ENCODE peak calls at places on chromosomes 3 and 15, in nine cellular contexts. X is spleen; Y is fibroblast of villous mesenchyme; K is RWPE2; C is CD8-positive, alpha-beta T cell; T is astrocyte of the spinal cord; S is endodermal cell; N is cardiac muscle cell; Z is HL-60. F is an unnamed sample.

GRCh38 chr3:11954312-11954934 is 49.8 kb upstream of the SYN2 start:
- DNase-seq in X (no peak), Y (no peak), K (no peak), C (no peak), T (no peak), S (no peak), N (no peak), Z (no peak), F (no peak)

GRCh38 chr3:179292440-179292839 is 30.4 kb upstream of the ZNF639 start:
- DNase-seq in X (no peak), Y (peak; percentile 61), K (no peak), C (no peak), T (no peak), S (no peak), N (no peak), Z (no peak), F (no peak)

GRCh38 chr3:172285844-172286243 is 162.4 kb downstream of the GHSR start:
- DNase-seq in X (no peak), Y (peak; percentile 33), K (no peak), C (no peak), T (peak; percentile 70), S (no peak), N (no peak), Z (no peak), F (peak; percentile 53)

GRCh38 chr3:98807011-98807410 is 43.9 kb downstream of the ST3GAL6 start:
- DNase-seq in X (no peak), Y (no peak), K (no peak), C (no peak), T (no peak), S (no peak), N (no peak), Z (no peak), F (no peak)

GRCh38 chr3:41900265-41900664 is 61.6 kb downstream of the ULK4 start:
- DNase-seq in X (no peak), Y (no peak), K (no peak), C (no peak), T (peak; percentile 61), S (peak; percentile 41), N (peak; percentile 71), Z (peak; percentile 26), F (no peak)

GRCh38 chr3:43473737-43474136 is 148.1 kb downstream of the ANO10 start:
- DNase-seq in X (no peak), Y (no peak), K (no peak), C (no peak), T (no peak), S (no peak), N (no peak), Z (no peak), F (no peak)

GRCh38 chr3:29313074-29313473 is 32.2 kb downstream of the RBMS3 start:
- DNase-seq in X (no peak), Y (peak; percentile 51), K (no peak), C (no peak), T (no peak), S (no peak), N (no peak), Z (no peak), F (no peak)

GRCh38 chr3:194375921-194376570 is 6.5 kb upstream of the LRRC15 start:
- DNase-seq in X (no peak), Y (peak; percentile 27), K (no peak), C (no peak), T (no peak), S (no peak), N (no peak), Z (no peak), F (no peak)

GRCh38 chr3:122357828-122358617 is 25.0 kb downstream of the MIX23 start:
- DNase-seq in X (no peak), Y (no peak), K (no peak), C (no peak), T (no peak), S (no peak), N (no peak), Z (no peak), F (no peak)

GRCh38 chr15:82036461-82036860 is 9.4 kb downstream of the MEX3B start:
- DNase-seq in X (no peak), Y (no peak), K (no peak), C (no peak), T (no peak), S (no peak), N (no peak), Z (no peak), F (no peak)

DNA sequence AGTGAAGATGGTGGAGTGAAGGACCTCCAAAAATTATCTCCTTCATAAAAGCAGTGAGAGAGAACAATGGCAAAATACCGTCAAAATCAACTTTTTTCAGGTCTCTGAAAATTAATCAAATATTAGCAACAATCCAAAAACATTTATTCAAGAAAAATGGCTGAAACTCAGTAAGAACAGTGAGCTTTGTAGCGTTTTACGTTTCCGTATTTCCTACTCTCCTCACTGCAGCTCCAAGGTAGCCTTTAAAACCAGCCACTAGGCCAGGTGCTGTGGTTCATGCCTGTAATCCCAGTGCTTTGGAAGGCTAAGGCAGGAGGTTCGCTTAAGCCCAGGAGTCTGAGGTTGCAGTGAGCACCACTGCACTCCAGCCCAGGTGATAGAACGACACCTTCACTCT is 38.5 kb downstream of the ATP10A start:
- DNase-seq in X (no peak), Y (no peak), K (no peak), C (no peak), T (no peak), S (no peak), N (no peak), Z (no peak), F (no peak)
- H3K4me3 ChIP-seq in X (no peak overlapping the region), Y (no peak overlapping the region), K (no peak overlapping the region), C (no peak overlapping the region), T (no peak overlapping the region), S (no peak overlapping the region), N (no peak overlapping the region), Z (no peak overlapping the region), F (no peak overlapping the region)

GRCh38 chr3:107845355-107846281 is 245.2 kb downstream of the CD47 start:
- DNase-seq in X (no peak), Y (peak; percentile 20), K (no peak), C (no peak), T (no peak), S (no peak), N (no peak), Z (no peak), F (peak; percentile 8)

GRCh38 chr3:107847791-107848190 is 243.0 kb downstream of the CD47 start:
- DNase-seq in X (no peak), Y (no peak), K (no peak), C (no peak), T (no peak), S (no peak), N (no peak), Z (no peak), F (no peak)

GRCh38 chr3:107842940-107843339 is 247.9 kb downstream of the CD47 start:
- DNase-seq in X (no peak), Y (no peak), K (no peak), C (no peak), T (no peak), S (no peak), N (no peak), Z (no peak), F (no peak)

GRCh38 chr3:107848516-107848915 is 242.3 kb downstream of the CD47 start:
- DNase-seq in X (no peak), Y (no peak), K (no peak), C (no peak), T (no peak), S (no peak), N (no peak), Z (no peak), F (no peak)

DNA sequence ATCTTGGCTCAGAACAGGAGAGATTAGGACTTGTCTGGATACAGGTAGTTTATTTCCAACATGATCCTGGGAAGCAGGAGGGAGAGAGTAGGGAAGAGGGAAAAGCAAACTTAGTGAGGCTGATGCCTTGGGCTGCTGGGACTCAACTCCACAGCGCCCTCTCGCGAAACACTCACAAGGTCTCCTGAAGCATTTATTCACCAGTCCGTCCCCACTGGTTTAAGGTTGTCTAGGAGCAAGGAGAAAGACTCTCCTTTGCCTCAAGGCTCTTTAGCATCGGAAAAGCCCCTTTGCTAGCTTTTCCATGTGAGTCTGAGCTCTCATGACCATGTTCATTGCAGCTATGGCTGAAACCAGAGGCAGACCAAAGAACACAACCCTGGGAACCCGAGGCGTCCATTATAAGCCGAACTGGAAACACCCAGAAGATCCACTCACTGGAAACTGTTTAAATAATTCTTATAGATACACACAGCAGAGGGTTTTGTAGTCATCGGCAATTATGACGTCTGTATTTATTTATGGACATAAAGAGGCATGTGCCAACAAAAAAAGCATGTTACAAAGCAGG is 244.5 kb downstream of the CD47 start:
- DNase-seq in X (no peak), Y (peak; percentile 73), K (no peak), C (no peak), T (peak; percentile 60), S (peak; percentile 94), N (peak; percentile 86), Z (peak; percentile 7), F (peak; percentile 4)
- H3K4me3 ChIP-seq in X (no peak overlapping the region), Y (no peak overlapping the region), K (no peak overlapping the region), C (no peak overlapping the region), T (no peak overlapping the region), S (no peak overlapping the region), N (no peak overlapping the region), Z (no peak overlapping the region), F (no peak overlapping the region)

DNA sequence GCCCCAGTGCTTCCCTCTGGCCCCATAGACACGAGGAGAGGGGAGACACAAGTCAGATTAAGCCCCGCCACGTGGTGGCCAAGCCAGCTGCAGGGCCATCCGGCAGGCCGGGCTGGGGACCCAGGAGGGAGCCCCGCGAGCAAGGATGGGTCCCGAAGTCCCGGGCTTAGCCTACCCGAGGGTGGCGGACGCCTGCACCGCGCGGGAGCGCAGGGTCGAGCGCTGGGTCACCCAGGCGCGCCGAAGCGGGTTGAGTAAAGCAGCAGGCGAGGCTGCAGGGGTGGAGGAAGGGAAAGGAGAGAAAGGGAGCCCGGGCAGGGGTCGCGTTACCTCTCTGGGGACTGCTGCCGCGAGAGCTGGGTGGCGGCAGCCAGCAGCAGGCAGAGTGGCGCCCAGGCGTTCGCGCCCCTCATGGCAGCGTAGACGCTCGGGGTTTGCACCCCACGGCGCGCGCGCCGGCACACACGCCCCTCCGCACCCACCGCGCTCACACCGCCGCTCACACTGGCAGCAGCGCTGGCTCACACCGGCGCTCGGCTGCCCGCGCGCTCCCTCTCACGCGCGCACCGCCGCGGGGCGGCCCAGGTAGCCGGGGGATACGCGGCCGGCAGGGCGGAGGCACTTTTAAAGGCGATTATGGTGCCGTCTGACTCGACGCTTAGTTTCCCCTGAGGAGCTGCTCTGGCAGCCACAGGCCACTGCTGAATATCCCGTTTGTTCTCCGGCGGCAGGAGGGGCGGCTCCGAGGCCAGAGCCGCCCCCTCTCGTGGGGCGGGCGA is at the start of gene PCOLCE2:
- DNase-seq in X (peak; percentile 83), Y (peak; percentile 11), K (peak; percentile 55), C (no peak), T (peak; percentile 25), S (peak; percentile 89), N (peak; percentile 61), Z (no peak), F (no peak)
- H3K4me3 ChIP-seq in X (peak within 1 kb of the TSS; percentile 27), Y (peak within 1 kb of the TSS; percentile 59), K (peak within 1 kb of the TSS; percentile 38), C (peak within 1 kb of the TSS; percentile 35), T (peak within 1 kb of the TSS; percentile 58), S (peak within 1 kb of the TSS; percentile 80), N (peak within 1 kb of the TSS; percentile 51), Z (peak within 1 kb of the TSS; percentile 73), F (peak within 1 kb of the TSS; percentile 72)

DNA sequence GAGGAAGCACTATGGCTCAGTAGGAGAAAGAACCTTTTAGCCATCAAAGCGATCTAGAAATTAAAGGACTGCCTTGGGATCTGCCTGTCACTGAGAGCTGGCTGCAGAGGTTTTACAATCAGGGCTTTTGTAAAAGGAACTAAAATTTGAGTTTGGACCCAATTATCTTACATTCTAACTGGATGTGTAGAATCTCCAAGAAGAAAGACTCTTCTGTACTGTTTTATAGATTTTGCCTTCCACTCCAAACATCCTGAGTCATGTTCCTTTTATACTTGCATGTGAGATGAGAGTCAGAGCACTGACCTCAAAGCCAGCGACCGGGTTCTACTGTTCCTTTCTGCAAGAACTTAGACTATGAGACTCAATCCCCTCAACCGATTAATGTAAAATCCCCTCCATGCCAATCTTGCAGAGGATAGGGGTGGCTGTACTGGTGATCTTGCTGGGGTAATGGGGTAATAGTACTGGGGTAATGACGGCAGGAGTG is 412.2 kb upstream of the TPRG1 start:
- DNase-seq in X (no peak), Y (no peak), K (no peak), C (no peak), T (no peak), S (no peak), N (no peak), Z (no peak), F (no peak)
- H3K4me3 ChIP-seq in X (no peak overlapping the region), Y (no peak overlapping the region), K (no peak overlapping the region), C (no peak overlapping the region), T (no peak overlapping the region), S (no peak overlapping the region), N (no peak overlapping the region), Z (no peak overlapping the region), F (no peak overlapping the region)

F was measured in AG09309.